ENCODE peak calls at places on chromosomes 11 and 22, in seven cellular contexts. E, Z, A, M, N, F and H are unnamed samples.

GRCh38 chr11:122852071-122852831 is 14.0 kb downstream of the CRTAM start:
- DNase-seq in A (peak), E (no peak), M (no peak), Z (peak), N (no peak), F (peak), H (no peak)

GRCh38 chr11:2563216-2564007 is 118.6 kb downstream of the KCNQ1 start:
- DNase-seq in A (no peak), F (no peak), M (no peak), E (peak), N (no peak), Z (no peak), H (peak)

GRCh38 chr11:19872526-19873135 is 160.0 kb downstream of the NAV2 start:
- DNase-seq in N (no peak), A (no peak), M (no peak), E (no peak), Z (no peak), F (no peak), H (no peak)

GRCh38 chr11:69364901-69365300 is 70.9 kb downstream of the MYEOV start:
- DNase-seq in F (no peak), M (no peak), Z (no peak), E (no peak), N (no peak), A (peak), H (no peak)

GRCh38 chr11:56855217-56855616 is 106.7 kb upstream of the OR9G4 start:
- DNase-seq in F (no peak), E (no peak), Z (no peak), M (no peak), N (no peak), A (no peak), H (no peak)

GRCh38 chr11:28794405-28794804 is 686.2 kb downstream of the METTL15 start:
- DNase-seq in A (no peak), N (no peak), E (no peak), M (no peak), Z (no peak), F (no peak), H (no peak)

GRCh38 chr11:17917556-17917955 is 95.3 kb downstream of the SERGEF start:
- DNase-seq in A (no peak), N (no peak), E (no peak), F (no peak), Z (no peak), M (no peak), H (no peak)

GRCh38 chr11:35185696-35186095 is 46.7 kb downstream of the CD44 start:
- DNase-seq in M (no peak), A (no peak), Z (no peak), E (no peak), N (no peak), F (peak), H (no peak)

GRCh38 chr11:108496643-108497256 is 1.4 kb downstream of the POGLUT3 start:
- DNase-seq in Z (no peak), M (no peak), F (peak), A (peak), E (no peak), N (no peak), H (no peak)

GRCh38 chr11:45669146-45669545 is 3.7 kb upstream of the CHST1 start:
- DNase-seq in N (no peak), E (no peak), A (no peak), Z (no peak), F (no peak), M (no peak), H (no peak)

GRCh38 chr22:35446365-35446764 is 46.4 kb downstream of the MCM5 start:
- DNase-seq in A (peak), F (peak), N (no peak), Z (no peak), E (no peak), M (no peak), H (peak)

GRCh38 chr11:67396587-67397398 is 4.9 kb downstream of the PPP1CA start:
- DNase-seq in M (no peak), A (no peak), F (no peak), E (no peak), N (no peak), Z (no peak), H (no peak)

GRCh38 chr11:133918606-133919260 is 38.0 kb downstream of the IGSF9B start:
- DNase-seq in N (no peak), Z (no peak), M (no peak), F (no peak), E (no peak), A (no peak), H (no peak)

GRCh38 chr11:113649311-113649710 is 56.8 kb downstream of the TMPRSS5 start:
- DNase-seq in M (no peak), A (no peak), N (no peak), Z (no peak), E (no peak), F (no peak), H (no peak)

GRCh38 chr11:64971421-64972233 is at the start of gene MAJIN:
- DNase-seq in Z (peak), N (peak), M (no peak), A (peak), E (peak), F (peak), H (no peak)

GRCh38 chr11:1298695-1299492 is 10.5 kb downstream of the TOLLIP start:
- DNase-seq in E (peak), F (peak), Z (no peak), A (peak), M (peak), N (peak), H (peak)

GRCh38 chr22:28955817-28956216 is 72.4 kb downstream of the ZNRF3 start:
- DNase-seq in N (no peak), E (no peak), M (no peak), A (no peak), F (peak), Z (peak), H (no peak)

GRCh38 chr11:14566331-14567063 is 46.3 kb upstream of the PSMA1 start:
- DNase-seq in M (no peak), N (no peak), A (no peak), E (no peak), Z (no peak), F (no peak), H (no peak)

GRCh38 chr11:15636520-15637065 is 521.9 kb downstream of the INSC start:
- DNase-seq in Z (no peak), M (no peak), N (no peak), A (no peak), E (no peak), F (no peak), H (no peak)